ENCODE peak calls at places on chromosomes 5 and 9, in seven cellular contexts. One of them, this sample, is unnamed. For H3K9me3, the result is how much of the 10 kb centered on the place peaks cover.

GRCh38 chr5:113330533-113331200 is 104.1 kb downstream of the TSSK1B start:
- DNase-seq in stomach: no peak
- DNase-seq in vagina: no peak
- DNase-seq in prostate gland: peak
- DNase-seq in SK-N-SH: peak
- DNase-seq in breast epithelium: peak
- DNase-seq in H1: no peak
- DNase-seq in this sample: peak

GRCh38 chr5:163205645-163206044 is 231.8 kb upstream of the CCNG1 start:
- DNase-seq in breast epithelium: no peak
- DNase-seq in prostate gland: no peak
- DNase-seq in SK-N-SH: no peak
- DNase-seq in vagina: no peak
- DNase-seq in H1: no peak
- DNase-seq in stomach: no peak
- DNase-seq in this sample: no peak

GRCh38 chr5:112418412-112419049 is 546 bp downstream of the EPB41L4A start:
- DNase-seq in H1: no peak
- DNase-seq in stomach: no peak
- DNase-seq in prostate gland: no peak
- DNase-seq in SK-N-SH: peak
- DNase-seq in vagina: no peak
- DNase-seq in breast epithelium: no peak
- DNase-seq in this sample: no peak

GRCh38 chr5:33129309-33129708 is 311.5 kb upstream of the TARS1 start:
- DNase-seq in prostate gland: no peak
- DNase-seq in stomach: no peak
- DNase-seq in H1: no peak
- DNase-seq in vagina: no peak
- DNase-seq in breast epithelium: no peak
- DNase-seq in SK-N-SH: no peak
- DNase-seq in this sample: no peak

GRCh38 chr5:114010362-114010761 is 351.5 kb upstream of the KCNN2 start:
- DNase-seq in prostate gland: no peak
- DNase-seq in H1: no peak
- DNase-seq in breast epithelium: no peak
- DNase-seq in vagina: no peak
- DNase-seq in stomach: no peak
- DNase-seq in SK-N-SH: no peak
- DNase-seq in this sample: no peak

GRCh38 chr5:6634327-6634713 is 1.1 kb downstream of the SRD5A1 start:
- DNase-seq in prostate gland: no peak
- DNase-seq in stomach: no peak
- DNase-seq in breast epithelium: no peak
- DNase-seq in vagina: no peak
- DNase-seq in H1: no peak
- DNase-seq in SK-N-SH: peak
- DNase-seq in this sample: no peak

GRCh38 chr5:132053483-132053882 is 7.0 kb upstream of the IL3 start:
- DNase-seq in H1: no peak
- DNase-seq in vagina: peak
- DNase-seq in prostate gland: peak
- DNase-seq in stomach: no peak
- DNase-seq in SK-N-SH: no peak
- DNase-seq in breast epithelium: no peak
- DNase-seq in this sample: no peak

GRCh38 chr5:81950996-81951395 is 20.8 kb upstream of the ATG10 start:
- DNase-seq in H1: no peak
- DNase-seq in breast epithelium: no peak
- DNase-seq in SK-N-SH: no peak
- DNase-seq in stomach: no peak
- DNase-seq in vagina: no peak
- DNase-seq in prostate gland: no peak
- DNase-seq in this sample: no peak

GRCh38 chr9:23663536-23663935 is 162.5 kb downstream of the ELAVL2 start:
- DNase-seq in stomach: no peak
- DNase-seq in prostate gland: peak
- DNase-seq in H1: no peak
- DNase-seq in SK-N-SH: peak
- DNase-seq in breast epithelium: no peak
- DNase-seq in vagina: no peak
- DNase-seq in this sample: no peak

GRCh38 chr9:111759762-111760639 is 34.7 kb downstream of the SHOC1 start:
- DNase-seq in stomach: peak
- DNase-seq in prostate gland: peak
- DNase-seq in H1: no peak
- DNase-seq in vagina: no peak
- DNase-seq in SK-N-SH: peak
- DNase-seq in breast epithelium: no peak
- DNase-seq in this sample: peak

GRCh38 chr9:7523644-7524043 is 275.9 kb downstream of the DMAC1 start:
- DNase-seq in vagina: no peak
- DNase-seq in prostate gland: no peak
- DNase-seq in stomach: no peak
- DNase-seq in H1: no peak
- DNase-seq in SK-N-SH: no peak
- DNase-seq in breast epithelium: no peak
- DNase-seq in this sample: no peak

GRCh38 chr5:7066471-7067235 is 329.3 kb upstream of the ADCY2 start:
- DNase-seq in stomach: no peak
- DNase-seq in SK-N-SH: no peak
- DNase-seq in H1: no peak
- DNase-seq in breast epithelium: no peak
- DNase-seq in vagina: no peak
- DNase-seq in prostate gland: no peak
- DNase-seq in this sample: no peak

GRCh38 chr9:38621434-38622082 is 1.2 kb upstream of the ANKRD18A start:
- DNase-seq in prostate gland: peak
- DNase-seq in SK-N-SH: peak
- DNase-seq in H1: peak
- DNase-seq in stomach: peak
- DNase-seq in breast epithelium: no peak
- DNase-seq in vagina: no peak
- DNase-seq in this sample: no peak

DNA sequence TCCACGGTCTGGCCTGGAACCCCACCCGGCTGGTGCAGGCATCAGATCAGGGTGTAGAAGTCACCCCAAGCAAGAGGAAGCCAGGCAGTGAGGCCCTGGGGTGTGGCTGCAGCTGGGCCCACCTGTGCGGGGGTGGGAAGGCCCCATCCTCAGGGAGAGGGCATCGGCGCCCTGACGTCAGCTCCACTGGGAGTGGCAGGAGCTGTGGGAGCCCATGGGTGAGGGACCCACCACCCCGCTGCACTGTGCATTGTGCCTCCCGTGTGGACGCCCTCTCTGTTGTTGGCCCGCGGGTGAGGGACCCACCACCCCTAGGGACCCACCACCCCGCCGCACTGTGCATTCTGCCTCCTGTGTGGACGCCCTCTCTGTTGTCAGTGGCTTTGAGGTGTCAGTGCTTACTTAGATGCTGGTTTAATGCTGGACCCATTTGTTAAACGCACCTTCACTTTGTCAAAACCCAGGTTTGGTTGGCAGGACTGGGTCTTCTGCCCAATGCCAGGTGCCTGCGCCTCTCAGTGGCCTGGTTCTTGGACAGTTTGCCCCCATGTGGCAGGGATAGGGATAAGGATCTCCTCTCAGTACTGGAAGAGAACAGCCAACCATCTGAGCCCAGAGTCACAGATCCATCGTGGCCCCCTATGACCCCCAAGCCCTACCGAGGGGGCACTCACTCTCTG is 6.9 kb upstream of the EXOC3 start:
- DNase-seq in stomach: no peak
- DNase-seq in H1: no peak
- DNase-seq in prostate gland: no peak
- DNase-seq in SK-N-SH: peak
- DNase-seq in breast epithelium: no peak
- DNase-seq in vagina: no peak
- DNase-seq in this sample: no peak
- TF ChIP-seq POLR2AphosphoS5 in stomach: no peak
- TF ChIP-seq POLR2AphosphoS5 in H1: no peak
- TF ChIP-seq POLR2AphosphoS5 in prostate gland: no peak
- TF ChIP-seq POLR2AphosphoS5 in SK-N-SH: no peak
- TF ChIP-seq POLR2AphosphoS5 in breast epithelium: no peak
- TF ChIP-seq POLR2AphosphoS5 in vagina: no peak
- TF ChIP-seq POLR2AphosphoS5 in this sample: peak

GRCh38 chr9:96766199-96766598 is 11.7 kb downstream of the ZNF510 start:
- DNase-seq in vagina: no peak
- DNase-seq in stomach: no peak
- DNase-seq in prostate gland: no peak
- DNase-seq in SK-N-SH: no peak
- DNase-seq in H1: no peak
- DNase-seq in breast epithelium: no peak
- DNase-seq in this sample: no peak
- H3K9me3 ChIP-seq in vagina: half or more
- H3K9me3 ChIP-seq in stomach: half or more
- H3K9me3 ChIP-seq in prostate gland: under half
- H3K9me3 ChIP-seq in SK-N-SH: half or more
- H3K9me3 ChIP-seq in H1: under half
- H3K9me3 ChIP-seq in breast epithelium: half or more
- H3K9me3 ChIP-seq in this sample: under half

GRCh38 chr5:91839232-91839631 is 456.1 kb upstream of the ARRDC3 start:
- DNase-seq in H1: no peak
- DNase-seq in stomach: no peak
- DNase-seq in vagina: no peak
- DNase-seq in SK-N-SH: no peak
- DNase-seq in prostate gland: no peak
- DNase-seq in breast epithelium: no peak
- DNase-seq in this sample: no peak

GRCh38 chr5:91841423-91841822 is 458.3 kb upstream of the ARRDC3 start:
- DNase-seq in SK-N-SH: no peak
- DNase-seq in stomach: no peak
- DNase-seq in vagina: no peak
- DNase-seq in H1: no peak
- DNase-seq in breast epithelium: no peak
- DNase-seq in prostate gland: no peak
- DNase-seq in this sample: no peak

GRCh38 chr5:91840412-91840811 is 457.3 kb upstream of the ARRDC3 start:
- DNase-seq in prostate gland: no peak
- DNase-seq in vagina: no peak
- DNase-seq in stomach: no peak
- DNase-seq in SK-N-SH: no peak
- DNase-seq in H1: no peak
- DNase-seq in breast epithelium: no peak
- DNase-seq in this sample: no peak
- H3K4me3 ChIP-seq in prostate gland: no peak
- H3K4me3 ChIP-seq in vagina: no peak
- H3K4me3 ChIP-seq in stomach: no peak
- H3K4me3 ChIP-seq in SK-N-SH: no peak
- H3K4me3 ChIP-seq in H1: no peak
- H3K4me3 ChIP-seq in breast epithelium: no peak
- H3K4me3 ChIP-seq in this sample: no peak

DNA sequence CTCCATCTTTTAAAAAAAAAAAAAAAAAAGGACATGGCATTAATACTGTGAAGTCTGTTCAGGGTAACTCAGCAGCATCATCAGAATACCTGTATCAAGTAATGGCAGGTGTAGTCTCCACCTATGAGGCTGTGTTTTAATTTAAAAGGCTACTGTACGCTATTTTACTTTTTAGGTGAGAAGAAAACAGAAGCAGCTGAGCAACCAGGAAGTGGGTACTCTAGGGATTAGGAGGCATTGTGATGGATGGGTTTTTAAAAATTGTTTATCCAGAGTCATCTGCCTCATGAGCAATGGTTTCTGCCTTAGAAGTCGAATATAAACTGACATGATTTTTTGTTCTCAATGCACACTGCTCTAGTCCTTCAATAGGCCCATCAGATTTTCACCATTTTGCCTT is 42.7 kb downstream of the PSIP1 start:
- DNase-seq in H1: no peak
- DNase-seq in SK-N-SH: no peak
- DNase-seq in stomach: no peak
- DNase-seq in breast epithelium: no peak
- DNase-seq in prostate gland: no peak
- DNase-seq in vagina: no peak
- DNase-seq in this sample: no peak
- TF ChIP-seq POLR2AphosphoS5 in H1: no peak
- TF ChIP-seq POLR2AphosphoS5 in SK-N-SH: no peak
- TF ChIP-seq POLR2AphosphoS5 in stomach: no peak
- TF ChIP-seq POLR2AphosphoS5 in breast epithelium: no peak
- TF ChIP-seq POLR2AphosphoS5 in prostate gland: no peak
- TF ChIP-seq POLR2AphosphoS5 in vagina: no peak
- TF ChIP-seq POLR2AphosphoS5 in this sample: peak

This sample was measured in SK-N-MC.